ENCODE peak calls at places on chromosome 18, in six cellular contexts. Y is brain microvascular endothelial cell; K is cardiac muscle cell; P is mesenchymal stem cell; X is CD8-positive, alpha-beta T cell; Z is neural progenitor cell. J is an unnamed sample.
A peak's percentile ranks its signal among the peaks of the same experiment; 100 is the strongest.

GRCh38 chr18:5159080-5159479 is 38.0 kb downstream of the AKAIN1 start:
- DNase-seq in Y (no peak), K (no peak), P (no peak), X (no peak), Z (no peak), J (no peak)

GRCh38 chr18:49030138-49030537 is 79.4 kb upstream of the SMAD7 start:
- DNase-seq in Y (no peak), K (no peak), P (no peak), X (no peak), Z (no peak), J (no peak)

GRCh38 chr18:40866013-40866644 is 1088.9 kb upstream of the PIK3C3 start:
- DNase-seq in Y (peak; percentile 17), K (no peak), P (no peak), X (no peak), Z (no peak), J (no peak)

GRCh38 chr18:28112056-28112470 is 64.9 kb downstream of the CDH2 start:
- DNase-seq in Y (peak; percentile 92), K (peak; percentile 77), P (peak; percentile 83), X (no peak), Z (no peak), J (no peak)

GRCh38 chr18:3526421-3527354 is 76.7 kb downstream of the TGIF1 start:
- DNase-seq in Y (peak; percentile 57), K (peak; percentile 79), P (peak; percentile 5), X (no peak), Z (peak; percentile 65), J (peak; percentile 27)

GRCh38 chr18:43571078-43571689 is 293.9 kb upstream of the SYT4 start:
- DNase-seq in Y (peak; percentile 65), K (peak; percentile 69), P (peak; percentile 56), X (no peak), Z (peak; percentile 65), J (peak; percentile 29)

GRCh38 chr18:36567800-36568199 is 261.0 kb downstream of the TPGS2 start:
- DNase-seq in Y (no peak), K (no peak), P (no peak), X (no peak), Z (no peak), J (no peak)

GRCh38 chr18:62788891-62789290 is 73.5 kb downstream of the PHLPP1 start:
- DNase-seq in Y (no peak), K (no peak), P (peak; percentile 50), X (no peak), Z (no peak), J (no peak)

GRCh38 chr18:40534748-40535147 is 1420.3 kb upstream of the PIK3C3 start:
- DNase-seq in Y (peak; percentile 2), K (no peak), P (peak; percentile 44), X (no peak), Z (no peak), J (no peak)

GRCh38 chr18:62870643-62871042 is 155.3 kb downstream of the PHLPP1 start:
- DNase-seq in Y (no peak), K (no peak), P (no peak), X (no peak), Z (no peak), J (no peak)

GRCh38 chr18:59268722-59269562 is 4.3 kb downstream of the RAX start:
- DNase-seq in Y (no peak), K (peak; percentile 36), P (peak; percentile 18), X (no peak), Z (peak; percentile 91), J (peak; percentile 98)

GRCh38 chr18:42614619-42615293 is 500.7 kb downstream of the RIT2 start:
- DNase-seq in Y (peak; percentile 82), K (peak; percentile 41), P (peak; percentile 68), X (no peak), Z (no peak), J (no peak)

GRCh38 chr18:2656237-2657042 is 914 bp downstream of the SMCHD1 start:
- DNase-seq in Y (no peak), K (peak; percentile 56), P (peak; percentile 59), X (peak; percentile 39), Z (peak; percentile 59), J (peak; percentile 71)

GRCh38 chr18:12254137-12254819 is at the start of gene CIDEA:
- DNase-seq in Y (no peak), K (peak; percentile 35), P (peak; percentile 35), X (no peak), Z (peak; percentile 86), J (peak; percentile 91)
- H3K4me3 ChIP-seq in Y (peak within 1 kb of the TSS; percentile 39), K (peak within 1 kb of the TSS; percentile 33), P (peak within 1 kb of the TSS; percentile 30), X (no peak within 1 kb of the TSS), Z (peak within 1 kb of the TSS; percentile 50), J (peak within 1 kb of the TSS; percentile 41)

GRCh38 chr18:9275890-9276289 is 58.7 kb upstream of the TWSG1 start:
- DNase-seq in Y (no peak), K (no peak), P (no peak), X (no peak), Z (no peak), J (no peak)
- H3K36me3 ChIP-seq in Y (no peaks in the 10 kb centered on the region), K (peaks cover 10% of the 10 kb centered on the region), P (peaks cover 91% of the 10 kb centered on the region), X (no peaks in the 10 kb centered on the region), Z (peaks cover 4% of the 10 kb centered on the region), J (no peaks in the 10 kb centered on the region)

GRCh38 chr18:70290482-70291294 is 1.8 kb downstream of the SOCS6 start:
- DNase-seq in Y (no peak), K (no peak), P (no peak), X (no peak), Z (no peak), J (no peak)
- H3K4me3 ChIP-seq in Y (peak overlapping the region; percentile 70), K (peak overlapping the region; percentile 99), P (no peak overlapping the region), X (no peak overlapping the region), Z (peak overlapping the region; percentile 77), J (peak overlapping the region; percentile 69)

GRCh38 chr18:9944805-9945204 is 31.0 kb downstream of the VAPA start:
- DNase-seq in Y (no peak), K (no peak), P (no peak), X (no peak), Z (no peak), J (no peak)
- H3K36me3 ChIP-seq in Y (peaks cover 44% of the 10 kb centered on the region), K (peaks cover 41% of the 10 kb centered on the region), P (peaks cover 87% of the 10 kb centered on the region), X (peaks cover 18% of the 10 kb centered on the region), Z (peaks cover 17% of the 10 kb centered on the region), J (peaks cover 6% of the 10 kb centered on the region)